ENCODE peak calls at places on chromosome 9, in six cellular contexts. Z, Y, D, S, J and F are unnamed samples.

GRCh38 chr9:7089391-7089790 is 331.6 kb downstream of the KDM4C start:
- DNase-seq in Z (no peak), Y (no peak), D (no peak), S (no peak), J (no peak), F (no peak)

GRCh38 chr9:7237473-7238243 is 479.9 kb downstream of the KDM4C start:
- DNase-seq in Z (no peak), Y (no peak), D (peak; percentile 89), S (peak; percentile 76), J (no peak), F (no peak)

GRCh38 chr9:87678650-87679355 is 47.1 kb upstream of the CTSL start:
- DNase-seq in Z (peak; percentile 57), Y (peak; percentile 75), D (peak; percentile 87), S (peak; percentile 61), J (no peak), F (no peak)

GRCh38 chr9:91690540-91691249 is 259.3 kb downstream of the ROR2 start:
- DNase-seq in Z (peak; percentile 26), Y (no peak), D (no peak), S (no peak), J (no peak), F (no peak)

GRCh38 chr9:38182321-38182720 is 113.3 kb upstream of the SHB start:
- DNase-seq in Z (peak; percentile 19), Y (no peak), D (peak; percentile 38), S (no peak), J (no peak), F (no peak)

GRCh38 chr9:125701351-125701750 is 5.7 kb downstream of the MAPKAP1 start:
- DNase-seq in Z (no peak), Y (no peak), D (peak; percentile 50), S (peak; percentile 92), J (no peak), F (no peak)

GRCh38 chr9:18666348-18666747 is 192.4 kb downstream of the ADAMTSL1 start:
- DNase-seq in Z (no peak), Y (no peak), D (peak; percentile 40), S (peak; percentile 54), J (no peak), F (no peak)

GRCh38 chr9:105932276-105932675 is 237.9 kb downstream of the TMEM38B start:
- DNase-seq in Z (no peak), Y (no peak), D (no peak), S (no peak), J (no peak), F (no peak)

GRCh38 chr9:104068546-104068945 is 25.6 kb upstream of the SMC2 start:
- DNase-seq in Z (no peak), Y (no peak), D (peak; percentile 37), S (peak; percentile 7), J (no peak), F (no peak)

GRCh38 chr9:122180633-122181032 is 20.9 kb downstream of the MORN5 start:
- DNase-seq in Z (peak; percentile 27), Y (peak; percentile 47), D (peak; percentile 83), S (peak; percentile 82), J (no peak), F (no peak)

GRCh38 chr9:631596-631995 is 209.9 kb upstream of the DMRT1 start:
- DNase-seq in Z (no peak), Y (no peak), D (no peak), S (peak; percentile 81), J (no peak), F (no peak)

GRCh38 chr9:104553261-104553660 is 15.7 kb upstream of the OR13C8 start:
- DNase-seq in Z (no peak), Y (no peak), D (no peak), S (no peak), J (no peak), F (no peak)

GRCh38 chr9:130043654-130044623 is 950 bp upstream of the FNBP1 start:
- DNase-seq in Z (peak; percentile 74), Y (no peak), D (peak; percentile 83), S (peak; percentile 78), J (peak; percentile 42), F (no peak)

DNA sequence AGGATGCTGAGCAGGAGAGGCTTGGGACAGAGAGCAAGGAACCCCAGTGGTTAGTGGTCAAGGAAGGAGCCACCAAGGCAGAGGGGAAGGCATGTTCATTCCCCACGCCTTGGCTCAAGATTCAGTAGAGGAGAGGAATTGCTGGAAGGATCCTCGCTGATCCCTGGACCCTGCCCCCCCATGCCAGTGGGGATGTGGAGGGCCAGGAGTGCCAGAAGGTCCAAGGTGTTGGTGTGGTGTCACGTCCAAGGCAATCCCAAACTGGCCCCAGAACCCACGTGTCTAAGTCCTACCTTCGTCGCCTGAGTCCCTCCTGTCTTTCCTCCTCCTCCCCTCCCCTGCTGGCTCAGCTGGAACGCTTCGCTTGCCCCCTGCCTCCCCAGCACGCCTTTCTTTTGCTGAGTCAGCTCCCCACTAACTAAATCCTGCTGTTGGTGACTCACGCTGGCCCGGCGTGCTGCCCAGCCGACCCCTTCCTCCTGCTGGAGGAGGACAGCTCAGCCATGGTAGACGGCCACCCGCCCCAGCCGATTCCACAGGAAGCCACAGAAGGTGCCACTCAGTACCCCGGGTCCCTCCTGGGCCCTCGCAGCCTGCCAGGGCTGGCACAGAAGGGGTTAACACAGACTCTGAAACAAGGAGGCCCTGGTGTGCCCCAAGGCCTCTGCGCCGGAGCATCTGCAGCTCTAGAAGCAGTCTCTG is 37.6 kb upstream of the ORM1 start:
- DNase-seq in Z (peak; percentile 37), Y (no peak), D (peak; percentile 91), S (peak; percentile 94), J (no peak), F (peak; percentile 4)
- TF ChIP-seq CTCF in Z (no peak), Y (no peak), D (peak; percentile 23), S (peak; percentile 19), J (no peak), F (no peak)

GRCh38 chr9:93216072-93216364 is 32.1 kb downstream of the WNK2 start:
- DNase-seq in Z (no peak), Y (no peak), D (no peak), S (no peak), J (no peak), F (no peak)

GRCh38 chr9:93218671-93219420 is 34.9 kb downstream of the WNK2 start:
- DNase-seq in Z (no peak), Y (no peak), D (no peak), S (no peak), J (no peak), F (no peak)

GRCh38 chr9:93217706-93218105 is 33.8 kb downstream of the WNK2 start:
- DNase-seq in Z (no peak), Y (no peak), D (no peak), S (no peak), J (no peak), F (no peak)

GRCh38 chr9:93219692-93220091 is 35.8 kb downstream of the WNK2 start:
- DNase-seq in Z (no peak), Y (no peak), D (no peak), S (no peak), J (no peak), F (no peak)

GRCh38 chr9:93218161-93218560 is 34.2 kb downstream of the WNK2 start:
- DNase-seq in Z (no peak), Y (no peak), D (no peak), S (no peak), J (peak; percentile 65), F (peak; percentile 58)
- TF ChIP-seq CTCF in Z (no peak), Y (no peak), D (no peak), S (no peak), J (no peak), F (no peak)

GRCh38 chr9:135804588-135805421 is 102.5 kb downstream of the CAMSAP1 start:
- DNase-seq in Z (no peak), Y (no peak), D (no peak), S (peak; percentile 50), J (peak; percentile 5), F (no peak)
- TF ChIP-seq CTCF in Z (no peak), Y (no peak), D (no peak), S (no peak), J (no peak), F (no peak)

DNA sequence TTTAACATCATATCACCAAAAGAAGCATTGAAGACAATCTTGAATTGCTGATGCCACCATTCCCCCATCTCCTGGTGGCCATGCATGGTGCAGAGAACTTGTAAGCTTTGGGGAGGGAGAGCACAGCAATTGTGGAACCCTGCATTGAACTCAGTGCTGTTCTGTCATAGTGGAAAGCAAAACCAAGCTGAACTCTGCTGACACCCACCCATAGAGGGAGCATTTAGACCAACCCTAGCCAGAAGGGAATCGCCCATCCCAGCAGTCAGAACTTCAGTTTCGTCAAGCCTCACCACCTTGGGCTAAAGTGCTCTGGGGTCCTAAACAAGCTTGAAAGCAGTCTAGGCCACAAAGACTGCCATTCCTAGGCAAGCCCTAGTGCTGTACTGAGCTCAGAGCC is 37.4 kb upstream of the RUSC2 start:
- DNase-seq in Z (no peak), Y (no peak), D (peak; percentile 19), S (no peak), J (no peak), F (no peak)
- TF ChIP-seq CTCF in Z (no peak), Y (no peak), D (peak; percentile 36), S (peak; percentile 40), J (no peak), F (no peak)

GRCh38 chr9:131395745-131396479 is 2.0 kb downstream of the PRRC2B start:
- DNase-seq in Z (peak; percentile 35), Y (no peak), D (no peak), S (no peak), J (no peak), F (no peak)

GRCh38 chr9:131395027-131395744 is 1.3 kb downstream of the PRRC2B start:
- DNase-seq in Z (peak; percentile 35), Y (no peak), D (no peak), S (peak; percentile 38), J (peak; percentile 15), F (no peak)

GRCh38 chr9:131394464-131395026 is 659 bp downstream of the PRRC2B start:
- DNase-seq in Z (peak; percentile 53), Y (no peak), D (peak; percentile 54), S (no peak), J (peak; percentile 66), F (peak; percentile 77)

GRCh38 chr9:131391504-131391903 is 2.4 kb upstream of the PRRC2B start:
- DNase-seq in Z (no peak), Y (no peak), D (no peak), S (no peak), J (no peak), F (no peak)

GRCh38 chr9:131393622-131394463 is at the start of gene PRRC2B:
- DNase-seq in Z (peak; percentile 71), Y (peak; percentile 88), D (peak; percentile 91), S (peak; percentile 70), J (peak; percentile 90), F (peak; percentile 92)
- TF ChIP-seq CTCF in Z (no peak), Y (peak; percentile 90), D (peak; percentile 26), S (no peak), J (no peak), F (peak; percentile 78)

DNA sequence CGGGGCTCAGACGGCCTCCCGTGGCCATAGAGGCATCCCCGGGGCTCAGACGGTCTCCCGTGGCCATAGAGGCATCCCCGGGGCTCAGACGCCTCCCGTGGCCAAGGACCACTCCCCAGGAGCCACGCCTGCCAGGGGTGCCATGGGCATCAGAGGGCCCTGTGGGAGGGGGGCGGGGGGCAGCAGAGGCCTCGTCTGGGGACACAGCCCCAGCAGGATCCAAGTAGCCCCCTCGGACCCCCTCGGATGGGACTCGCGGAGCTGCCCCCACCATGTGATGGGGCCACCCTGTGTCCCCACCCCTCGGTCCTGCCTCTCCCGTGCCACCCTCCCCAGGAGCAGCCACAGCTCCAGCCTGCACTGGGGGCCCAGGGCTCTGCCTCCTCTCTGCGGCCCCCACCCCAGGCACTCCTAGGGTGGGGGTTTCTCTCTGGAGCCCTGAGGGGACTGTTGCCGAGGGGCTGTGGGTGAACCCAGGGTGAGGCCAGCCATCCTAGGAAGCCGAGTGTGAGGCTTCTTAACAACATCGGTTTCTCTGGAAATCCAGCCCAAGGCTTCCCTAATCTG is 2.5 kb downstream of the ENTPD8 start:
- DNase-seq in Z (no peak), Y (no peak), D (no peak), S (no peak), J (no peak), F (no peak)
- TF ChIP-seq CTCF in Z (no peak), Y (no peak), D (no peak), S (no peak), J (no peak), F (no peak)

GRCh38 chr9:131349881-131350563 is 43.9 kb upstream of the PRRC2B start:
- DNase-seq in Z (peak; percentile 85), Y (peak; percentile 85), D (peak; percentile 90), S (peak; percentile 79), J (peak; percentile 92), F (peak; percentile 88)
- TF ChIP-seq CTCF in Z (peak; percentile 76), Y (peak; percentile 84), D (peak; percentile 89), S (peak; percentile 85), J (peak; percentile 90), F (peak; percentile 87)